ENCODE peak calls at places on chromosomes 1 and 21, in four cellular contexts. F is HAP-1, E is cardiac muscle cell, D is AG04449. S is an unnamed sample.

GRCh38 chr1:189847613-189848012 is 630.1 kb downstream of the BRINP3 start:
- DNase-seq in F (no peak), E (no peak), D (no peak), S (no peak)

GRCh38 chr1:160519542-160520435 is 3.3 kb downstream of the SLAMF6 start:
- DNase-seq in F (no peak), E (no peak), D (no peak), S (no peak)

GRCh38 chr1:44059956-44060355 is 28.7 kb upstream of the SLC6A9 start:
- DNase-seq in F (no peak), E (no peak), D (no peak), S (no peak)

GRCh38 chr1:201450721-201451291 is 18.2 kb downstream of the PHLDA3 start:
- DNase-seq in F (no peak), E (peak; percentile 45), D (no peak), S (peak; percentile 93)

GRCh38 chr1:24872446-24872845 is 57.6 kb downstream of the RUNX3 start:
- DNase-seq in F (no peak), E (no peak), D (no peak), S (no peak)

GRCh38 chr1:96865731-96866684 is 144.4 kb downstream of the PTBP2 start:
- DNase-seq in F (no peak), E (no peak), D (peak; percentile 91), S (peak; percentile 99)

GRCh38 chr1:12130466-12131130 is 36.2 kb upstream of the TNFRSF1B start:
- DNase-seq in F (no peak), E (no peak), D (no peak), S (no peak)

GRCh38 chr21:39347537-39347936 is 1.4 kb downstream of the HMGN1 start:
- DNase-seq in F (no peak), E (no peak), D (no peak), S (no peak)

GRCh38 chr21:44360174-44360573 is 6.8 kb downstream of the TRPM2 start:
- DNase-seq in F (no peak), E (no peak), D (no peak), S (no peak)

GRCh38 chr1:167721617-167722151 is at the start of gene MPZL1:
- DNase-seq in F (peak; percentile 89), E (peak; percentile 93), D (peak; percentile 72), S (peak; percentile 79)

GRCh38 chr1:14602131-14602530 is 3.6 kb downstream of the KAZN start:
- DNase-seq in F (peak; percentile 77), E (peak; percentile 81), D (no peak), S (peak; percentile 0)
- H3K4me3 ChIP-seq in F (peak overlapping the region; percentile 9), E (no peak overlapping the region), D (no peak overlapping the region), S (no peak overlapping the region)

GRCh38 chr1:33374336-33375105 is 53.6 kb upstream of the A3GALT2 start:
- DNase-seq in F (no peak), E (no peak), D (no peak), S (no peak)
- H3K4me3 ChIP-seq in F (no peak overlapping the region), E (no peak overlapping the region), D (no peak overlapping the region), S (no peak overlapping the region)

DNA sequence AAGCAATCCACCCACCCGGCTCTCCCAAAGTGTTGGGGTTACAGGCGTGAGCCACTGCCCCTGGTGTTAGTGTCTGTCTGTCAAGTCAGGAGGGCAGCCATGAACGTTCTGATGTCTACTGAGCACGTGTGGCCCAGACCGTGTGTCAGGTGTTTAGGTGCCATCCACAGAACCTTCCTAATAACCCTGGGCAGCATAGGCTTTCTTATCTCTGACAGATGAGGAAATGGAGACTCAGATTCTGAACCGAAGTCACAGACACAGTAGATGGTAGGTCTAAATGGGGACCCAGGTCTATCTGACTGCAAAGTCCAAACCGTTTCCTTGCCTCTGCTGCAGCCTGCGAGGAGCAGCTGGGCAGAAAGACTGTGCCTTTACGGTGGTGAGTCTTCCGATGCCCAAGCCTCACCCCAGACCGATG is 622 bp upstream of the IL6R start:
- DNase-seq in F (no peak), E (no peak), D (no peak), S (no peak)
- H3K4me3 ChIP-seq in F (peak overlapping the region; percentile 38), E (peak overlapping the region; percentile 44), D (peak overlapping the region; percentile 80), S (peak overlapping the region; percentile 65)

GRCh38 chr21:16533692-16534407 is 804.1 kb downstream of the USP25 start:
- DNase-seq in F (no peak), E (no peak), D (no peak), S (peak; percentile 32)
- H3K4me3 ChIP-seq in F (no peak overlapping the region), E (no peak overlapping the region), D (no peak overlapping the region), S (peak overlapping the region; percentile 39)

DNA sequence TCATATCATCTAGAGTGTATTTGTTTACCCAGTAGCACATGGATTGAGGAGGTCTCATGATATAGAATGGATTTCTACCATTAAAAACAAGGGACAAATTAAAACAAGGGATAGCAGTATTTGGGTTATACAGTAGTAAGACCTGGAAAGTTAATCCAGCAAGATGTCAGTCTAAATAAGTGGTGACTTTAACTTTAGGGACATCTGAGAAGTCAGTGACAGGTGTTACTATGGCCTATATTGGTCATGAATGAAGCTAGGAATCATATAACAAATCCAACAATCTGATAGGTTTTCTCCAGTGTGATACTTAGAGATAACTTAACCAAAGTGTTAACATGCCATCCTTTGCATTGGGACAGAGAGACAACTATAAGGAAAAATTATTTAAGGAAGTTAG is 42.7 kb upstream of the DHCR24 start:
- DNase-seq in F (no peak), E (no peak), D (no peak), S (no peak)
- H3K4me3 ChIP-seq in F (no peak overlapping the region), E (no peak overlapping the region), D (no peak overlapping the region), S (no peak overlapping the region)

S was measured in skeletal muscle cell.